ENCODE peak calls at places on chromosomes 12 and 14, in seven cellular contexts. One of them, this sample, is unnamed.

GRCh38 chr12:101597164-101597563 is 2.4 kb downstream of the MYBPC1 start:
- DNase-seq in tibial artery: no peak
- DNase-seq in renal cortical epithelial cell: no peak
- DNase-seq in activated CD8-positive, alpha-beta T cell treated with anti-CD3 and anti-CD28 coated beads, Interleukin-2, amount 10 ng/mL, durations not matched to agents 7 days and 5 days: no peak
- DNase-seq in heart right ventricle: no peak
- DNase-seq in effector CD4-positive, alpha-beta T cell: no peak
- DNase-seq in NCI-H1092: no peak
- DNase-seq in this sample: no peak

GRCh38 chr14:104547998-104548700 is 31.4 kb upstream of the C14orf180 start:
- DNase-seq in tibial artery: no peak
- DNase-seq in renal cortical epithelial cell: no peak
- DNase-seq in activated CD8-positive, alpha-beta T cell treated with anti-CD3 and anti-CD28 coated beads, Interleukin-2, amount 10 ng/mL, durations not matched to agents 7 days and 5 days: no peak
- DNase-seq in heart right ventricle: no peak
- DNase-seq in effector CD4-positive, alpha-beta T cell: no peak
- DNase-seq in NCI-H1092: no peak
- DNase-seq in this sample: no peak

GRCh38 chr14:92460916-92461579 is 52.5 kb upstream of the RIN3 start:
- DNase-seq in tibial artery: peak
- DNase-seq in renal cortical epithelial cell: no peak
- DNase-seq in activated CD8-positive, alpha-beta T cell treated with anti-CD3 and anti-CD28 coated beads, Interleukin-2, amount 10 ng/mL, durations not matched to agents 7 days and 5 days: no peak
- DNase-seq in heart right ventricle: peak
- DNase-seq in effector CD4-positive, alpha-beta T cell: no peak
- DNase-seq in NCI-H1092: no peak
- DNase-seq in this sample: peak

GRCh38 chr14:95396221-95396620 is 76.5 kb upstream of the CLMN start:
- DNase-seq in tibial artery: no peak
- DNase-seq in renal cortical epithelial cell: no peak
- DNase-seq in activated CD8-positive, alpha-beta T cell treated with anti-CD3 and anti-CD28 coated beads, Interleukin-2, amount 10 ng/mL, durations not matched to agents 7 days and 5 days: no peak
- DNase-seq in heart right ventricle: no peak
- DNase-seq in effector CD4-positive, alpha-beta T cell: no peak
- DNase-seq in NCI-H1092: no peak
- DNase-seq in this sample: no peak

GRCh38 chr12:100858658-100859057 is 64.1 kb downstream of the ANO4 start:
- DNase-seq in tibial artery: no peak
- DNase-seq in renal cortical epithelial cell: no peak
- DNase-seq in activated CD8-positive, alpha-beta T cell treated with anti-CD3 and anti-CD28 coated beads, Interleukin-2, amount 10 ng/mL, durations not matched to agents 7 days and 5 days: no peak
- DNase-seq in heart right ventricle: no peak
- DNase-seq in effector CD4-positive, alpha-beta T cell: no peak
- DNase-seq in NCI-H1092: no peak
- DNase-seq in this sample: no peak

GRCh38 chr14:20667957-20668356 is 16.4 kb upstream of the RNASE4 start:
- DNase-seq in tibial artery: no peak
- DNase-seq in renal cortical epithelial cell: no peak
- DNase-seq in activated CD8-positive, alpha-beta T cell treated with anti-CD3 and anti-CD28 coated beads, Interleukin-2, amount 10 ng/mL, durations not matched to agents 7 days and 5 days: peak
- DNase-seq in heart right ventricle: no peak
- DNase-seq in effector CD4-positive, alpha-beta T cell: no peak
- DNase-seq in NCI-H1092: no peak
- DNase-seq in this sample: no peak

GRCh38 chr12:84653482-84653881 is 259.1 kb downstream of the SLC6A15 start:
- DNase-seq in tibial artery: no peak
- DNase-seq in renal cortical epithelial cell: no peak
- DNase-seq in activated CD8-positive, alpha-beta T cell treated with anti-CD3 and anti-CD28 coated beads, Interleukin-2, amount 10 ng/mL, durations not matched to agents 7 days and 5 days: no peak
- DNase-seq in heart right ventricle: no peak
- DNase-seq in effector CD4-positive, alpha-beta T cell: no peak
- DNase-seq in NCI-H1092: no peak
- DNase-seq in this sample: no peak

GRCh38 chr12:94740601-94741362 is 90.4 kb upstream of the TMCC3 start:
- DNase-seq in tibial artery: no peak
- DNase-seq in renal cortical epithelial cell: no peak
- DNase-seq in activated CD8-positive, alpha-beta T cell treated with anti-CD3 and anti-CD28 coated beads, Interleukin-2, amount 10 ng/mL, durations not matched to agents 7 days and 5 days: no peak
- DNase-seq in heart right ventricle: no peak
- DNase-seq in effector CD4-positive, alpha-beta T cell: no peak
- DNase-seq in NCI-H1092: no peak
- DNase-seq in this sample: no peak

GRCh38 chr12:110930348-110931314 is 10.3 kb upstream of the MYL2 start:
- DNase-seq in tibial artery: no peak
- DNase-seq in renal cortical epithelial cell: no peak
- DNase-seq in activated CD8-positive, alpha-beta T cell treated with anti-CD3 and anti-CD28 coated beads, Interleukin-2, amount 10 ng/mL, durations not matched to agents 7 days and 5 days: no peak
- DNase-seq in heart right ventricle: no peak
- DNase-seq in effector CD4-positive, alpha-beta T cell: no peak
- DNase-seq in NCI-H1092: no peak
- DNase-seq in this sample: no peak

GRCh38 chr14:26415618-26416123 is 182.2 kb downstream of the NOVA1 start:
- DNase-seq in tibial artery: peak
- DNase-seq in renal cortical epithelial cell: peak
- DNase-seq in activated CD8-positive, alpha-beta T cell treated with anti-CD3 and anti-CD28 coated beads, Interleukin-2, amount 10 ng/mL, durations not matched to agents 7 days and 5 days: no peak
- DNase-seq in heart right ventricle: no peak
- DNase-seq in effector CD4-positive, alpha-beta T cell: no peak
- DNase-seq in NCI-H1092: no peak
- DNase-seq in this sample: no peak

GRCh38 chr14:63777024-63777423 is 49.2 kb upstream of the SGPP1 start:
- DNase-seq in tibial artery: no peak
- DNase-seq in renal cortical epithelial cell: peak
- DNase-seq in activated CD8-positive, alpha-beta T cell treated with anti-CD3 and anti-CD28 coated beads, Interleukin-2, amount 10 ng/mL, durations not matched to agents 7 days and 5 days: no peak
- DNase-seq in heart right ventricle: no peak
- DNase-seq in effector CD4-positive, alpha-beta T cell: no peak
- DNase-seq in NCI-H1092: no peak
- DNase-seq in this sample: no peak

GRCh38 chr12:62588916-62589315 is 122.3 kb downstream of the MON2 start:
- DNase-seq in tibial artery: no peak
- DNase-seq in renal cortical epithelial cell: no peak
- DNase-seq in activated CD8-positive, alpha-beta T cell treated with anti-CD3 and anti-CD28 coated beads, Interleukin-2, amount 10 ng/mL, durations not matched to agents 7 days and 5 days: no peak
- DNase-seq in heart right ventricle: no peak
- DNase-seq in effector CD4-positive, alpha-beta T cell: no peak
- DNase-seq in NCI-H1092: no peak
- DNase-seq in this sample: no peak

GRCh38 chr14:75832621-75833297 is 149.0 kb downstream of the TGFB3 start:
- DNase-seq in tibial artery: no peak
- DNase-seq in renal cortical epithelial cell: no peak
- DNase-seq in activated CD8-positive, alpha-beta T cell treated with anti-CD3 and anti-CD28 coated beads, Interleukin-2, amount 10 ng/mL, durations not matched to agents 7 days and 5 days: no peak
- DNase-seq in heart right ventricle: no peak
- DNase-seq in effector CD4-positive, alpha-beta T cell: no peak
- DNase-seq in NCI-H1092: no peak
- DNase-seq in this sample: no peak

GRCh38 chr14:105537580-105538474 is 11.4 kb downstream of the TMEM121 start:
- DNase-seq in tibial artery: no peak
- DNase-seq in renal cortical epithelial cell: no peak
- DNase-seq in activated CD8-positive, alpha-beta T cell treated with anti-CD3 and anti-CD28 coated beads, Interleukin-2, amount 10 ng/mL, durations not matched to agents 7 days and 5 days: peak
- DNase-seq in heart right ventricle: peak
- DNase-seq in effector CD4-positive, alpha-beta T cell: peak
- DNase-seq in NCI-H1092: peak
- DNase-seq in this sample: peak

GRCh38 chr14:76967788-76968187 is 60.7 kb downstream of the IRF2BPL start:
- DNase-seq in tibial artery: no peak
- DNase-seq in renal cortical epithelial cell: no peak
- DNase-seq in activated CD8-positive, alpha-beta T cell treated with anti-CD3 and anti-CD28 coated beads, Interleukin-2, amount 10 ng/mL, durations not matched to agents 7 days and 5 days: no peak
- DNase-seq in heart right ventricle: no peak
- DNase-seq in effector CD4-positive, alpha-beta T cell: no peak
- DNase-seq in NCI-H1092: no peak
- DNase-seq in this sample: no peak

GRCh38 chr12:116529048-116529447 is 30.1 kb upstream of the MAP1LC3B2 start:
- DNase-seq in tibial artery: no peak
- DNase-seq in renal cortical epithelial cell: peak
- DNase-seq in activated CD8-positive, alpha-beta T cell treated with anti-CD3 and anti-CD28 coated beads, Interleukin-2, amount 10 ng/mL, durations not matched to agents 7 days and 5 days: no peak
- DNase-seq in heart right ventricle: no peak
- DNase-seq in effector CD4-positive, alpha-beta T cell: no peak
- DNase-seq in NCI-H1092: no peak
- DNase-seq in this sample: no peak

GRCh38 chr12:91040356-91040755 is 17.5 kb downstream of the KERA start:
- DNase-seq in tibial artery: no peak
- DNase-seq in renal cortical epithelial cell: peak
- DNase-seq in activated CD8-positive, alpha-beta T cell treated with anti-CD3 and anti-CD28 coated beads, Interleukin-2, amount 10 ng/mL, durations not matched to agents 7 days and 5 days: no peak
- DNase-seq in heart right ventricle: no peak
- DNase-seq in effector CD4-positive, alpha-beta T cell: no peak
- DNase-seq in NCI-H1092: no peak
- DNase-seq in this sample: no peak

GRCh38 chr12:9064815-9065606 is 50.7 kb downstream of the A2M start:
- DNase-seq in tibial artery: peak
- DNase-seq in renal cortical epithelial cell: peak
- DNase-seq in activated CD8-positive, alpha-beta T cell treated with anti-CD3 and anti-CD28 coated beads, Interleukin-2, amount 10 ng/mL, durations not matched to agents 7 days and 5 days: no peak
- DNase-seq in heart right ventricle: peak
- DNase-seq in effector CD4-positive, alpha-beta T cell: no peak
- DNase-seq in NCI-H1092: no peak
- DNase-seq in this sample: peak

GRCh38 chr14:36176524-36176923 is at the start of gene PTCSC3:
- DNase-seq in tibial artery: no peak
- DNase-seq in renal cortical epithelial cell: peak
- DNase-seq in activated CD8-positive, alpha-beta T cell treated with anti-CD3 and anti-CD28 coated beads, Interleukin-2, amount 10 ng/mL, durations not matched to agents 7 days and 5 days: no peak
- DNase-seq in heart right ventricle: no peak
- DNase-seq in effector CD4-positive, alpha-beta T cell: no peak
- DNase-seq in NCI-H1092: no peak
- DNase-seq in this sample: no peak

GRCh38 chr14:34365309-34365915 is 96.6 kb downstream of the SPTSSA start:
- DNase-seq in tibial artery: no peak
- DNase-seq in renal cortical epithelial cell: peak
- DNase-seq in activated CD8-positive, alpha-beta T cell treated with anti-CD3 and anti-CD28 coated beads, Interleukin-2, amount 10 ng/mL, durations not matched to agents 7 days and 5 days: no peak
- DNase-seq in heart right ventricle: no peak
- DNase-seq in effector CD4-positive, alpha-beta T cell: no peak
- DNase-seq in NCI-H1092: no peak
- DNase-seq in this sample: no peak

GRCh38 chr12:9039397-9039977 is 50.1 kb downstream of the KLRG1 start:
- DNase-seq in tibial artery: no peak
- DNase-seq in renal cortical epithelial cell: peak
- DNase-seq in activated CD8-positive, alpha-beta T cell treated with anti-CD3 and anti-CD28 coated beads, Interleukin-2, amount 10 ng/mL, durations not matched to agents 7 days and 5 days: peak
- DNase-seq in heart right ventricle: no peak
- DNase-seq in effector CD4-positive, alpha-beta T cell: peak
- DNase-seq in NCI-H1092: peak
- DNase-seq in this sample: no peak

GRCh38 chr12:75766263-75767160 is 255.1 kb upstream of the KRR1 start:
- DNase-seq in tibial artery: no peak
- DNase-seq in renal cortical epithelial cell: peak
- DNase-seq in activated CD8-positive, alpha-beta T cell treated with anti-CD3 and anti-CD28 coated beads, Interleukin-2, amount 10 ng/mL, durations not matched to agents 7 days and 5 days: no peak
- DNase-seq in heart right ventricle: no peak
- DNase-seq in effector CD4-positive, alpha-beta T cell: no peak
- DNase-seq in NCI-H1092: no peak
- DNase-seq in this sample: no peak

GRCh38 chr12:113684053-113684907 is 212.6 kb upstream of the LHX5 start:
- DNase-seq in tibial artery: no peak
- DNase-seq in renal cortical epithelial cell: no peak
- DNase-seq in activated CD8-positive, alpha-beta T cell treated with anti-CD3 and anti-CD28 coated beads, Interleukin-2, amount 10 ng/mL, durations not matched to agents 7 days and 5 days: no peak
- DNase-seq in heart right ventricle: no peak
- DNase-seq in effector CD4-positive, alpha-beta T cell: no peak
- DNase-seq in NCI-H1092: no peak
- DNase-seq in this sample: no peak

GRCh38 chr12:57695770-57696432 is 2.0 kb downstream of the OS9 start:
- DNase-seq in tibial artery: no peak
- DNase-seq in renal cortical epithelial cell: no peak
- DNase-seq in activated CD8-positive, alpha-beta T cell treated with anti-CD3 and anti-CD28 coated beads, Interleukin-2, amount 10 ng/mL, durations not matched to agents 7 days and 5 days: no peak
- DNase-seq in heart right ventricle: no peak
- DNase-seq in effector CD4-positive, alpha-beta T cell: no peak
- DNase-seq in NCI-H1092: no peak
- DNase-seq in this sample: no peak

GRCh38 chr14:104386281-104386841 is 193.2 kb upstream of the C14orf180 start:
- DNase-seq in tibial artery: peak
- DNase-seq in renal cortical epithelial cell: no peak
- DNase-seq in activated CD8-positive, alpha-beta T cell treated with anti-CD3 and anti-CD28 coated beads, Interleukin-2, amount 10 ng/mL, durations not matched to agents 7 days and 5 days: no peak
- DNase-seq in heart right ventricle: no peak
- DNase-seq in effector CD4-positive, alpha-beta T cell: no peak
- DNase-seq in NCI-H1092: no peak
- DNase-seq in this sample: no peak

GRCh38 chr14:68807148-68807600 is 14.3 kb upstream of the ZFP36L1 start:
- DNase-seq in tibial artery: peak
- DNase-seq in renal cortical epithelial cell: peak
- DNase-seq in activated CD8-positive, alpha-beta T cell treated with anti-CD3 and anti-CD28 coated beads, Interleukin-2, amount 10 ng/mL, durations not matched to agents 7 days and 5 days: no peak
- DNase-seq in heart right ventricle: peak
- DNase-seq in effector CD4-positive, alpha-beta T cell: no peak
- DNase-seq in NCI-H1092: no peak
- DNase-seq in this sample: peak

GRCh38 chr12:3313655-3314305 is 177.2 kb upstream of the PRMT8 start:
- DNase-seq in tibial artery: no peak
- DNase-seq in renal cortical epithelial cell: no peak
- DNase-seq in activated CD8-positive, alpha-beta T cell treated with anti-CD3 and anti-CD28 coated beads, Interleukin-2, amount 10 ng/mL, durations not matched to agents 7 days and 5 days: peak
- DNase-seq in heart right ventricle: no peak
- DNase-seq in effector CD4-positive, alpha-beta T cell: no peak
- DNase-seq in NCI-H1092: peak
- DNase-seq in this sample: no peak

GRCh38 chr14:102140027-102140749 is 491 bp downstream of the WDR20 start:
- DNase-seq in tibial artery: peak
- DNase-seq in renal cortical epithelial cell: no peak
- DNase-seq in activated CD8-positive, alpha-beta T cell treated with anti-CD3 and anti-CD28 coated beads, Interleukin-2, amount 10 ng/mL, durations not matched to agents 7 days and 5 days: peak
- DNase-seq in heart right ventricle: no peak
- DNase-seq in effector CD4-positive, alpha-beta T cell: peak
- DNase-seq in NCI-H1092: no peak
- DNase-seq in this sample: peak

GRCh38 chr12:92363295-92364146 is 217.9 kb upstream of the BTG1 start:
- DNase-seq in tibial artery: peak
- DNase-seq in renal cortical epithelial cell: no peak
- DNase-seq in activated CD8-positive, alpha-beta T cell treated with anti-CD3 and anti-CD28 coated beads, Interleukin-2, amount 10 ng/mL, durations not matched to agents 7 days and 5 days: peak
- DNase-seq in heart right ventricle: peak
- DNase-seq in effector CD4-positive, alpha-beta T cell: peak
- DNase-seq in NCI-H1092: no peak
- DNase-seq in this sample: peak

GRCh38 chr12:12010277-12011031 is 60.3 kb upstream of the BCL2L14 start:
- DNase-seq in tibial artery: peak
- DNase-seq in renal cortical epithelial cell: peak
- DNase-seq in activated CD8-positive, alpha-beta T cell treated with anti-CD3 and anti-CD28 coated beads, Interleukin-2, amount 10 ng/mL, durations not matched to agents 7 days and 5 days: peak
- DNase-seq in heart right ventricle: peak
- DNase-seq in effector CD4-positive, alpha-beta T cell: peak
- DNase-seq in NCI-H1092: no peak
- DNase-seq in this sample: peak

GRCh38 chr14:76956253-76957090 is 72.0 kb downstream of the IRF2BPL start:
- DNase-seq in tibial artery: peak
- DNase-seq in renal cortical epithelial cell: peak
- DNase-seq in activated CD8-positive, alpha-beta T cell treated with anti-CD3 and anti-CD28 coated beads, Interleukin-2, amount 10 ng/mL, durations not matched to agents 7 days and 5 days: peak
- DNase-seq in heart right ventricle: peak
- DNase-seq in effector CD4-positive, alpha-beta T cell: peak
- DNase-seq in NCI-H1092: peak
- DNase-seq in this sample: peak

GRCh38 chr12:105805730-105806390 is 332.9 kb downstream of the NUAK1 start:
- DNase-seq in tibial artery: no peak
- DNase-seq in renal cortical epithelial cell: no peak
- DNase-seq in activated CD8-positive, alpha-beta T cell treated with anti-CD3 and anti-CD28 coated beads, Interleukin-2, amount 10 ng/mL, durations not matched to agents 7 days and 5 days: no peak
- DNase-seq in heart right ventricle: peak
- DNase-seq in effector CD4-positive, alpha-beta T cell: no peak
- DNase-seq in NCI-H1092: no peak
- DNase-seq in this sample: no peak

GRCh38 chr12:6826734-6827436 is 1.3 kb upstream of the P3H3 start:
- DNase-seq in tibial artery: no peak
- DNase-seq in renal cortical epithelial cell: no peak
- DNase-seq in activated CD8-positive, alpha-beta T cell treated with anti-CD3 and anti-CD28 coated beads, Interleukin-2, amount 10 ng/mL, durations not matched to agents 7 days and 5 days: no peak
- DNase-seq in heart right ventricle: no peak
- DNase-seq in effector CD4-positive, alpha-beta T cell: no peak
- DNase-seq in NCI-H1092: no peak
- DNase-seq in this sample: no peak

GRCh38 chr14:90087433-90087832 is 25.6 kb downstream of the KCNK13 start:
- DNase-seq in tibial artery: peak
- DNase-seq in renal cortical epithelial cell: peak
- DNase-seq in activated CD8-positive, alpha-beta T cell treated with anti-CD3 and anti-CD28 coated beads, Interleukin-2, amount 10 ng/mL, durations not matched to agents 7 days and 5 days: no peak
- DNase-seq in heart right ventricle: peak
- DNase-seq in effector CD4-positive, alpha-beta T cell: no peak
- DNase-seq in NCI-H1092: no peak
- DNase-seq in this sample: peak

GRCh38 chr14:39276005-39276404 is 42.3 kb downstream of the MIA2 start:
- DNase-seq in tibial artery: no peak
- DNase-seq in renal cortical epithelial cell: no peak
- DNase-seq in activated CD8-positive, alpha-beta T cell treated with anti-CD3 and anti-CD28 coated beads, Interleukin-2, amount 10 ng/mL, durations not matched to agents 7 days and 5 days: no peak
- DNase-seq in heart right ventricle: no peak
- DNase-seq in effector CD4-positive, alpha-beta T cell: no peak
- DNase-seq in NCI-H1092: no peak
- DNase-seq in this sample: no peak

GRCh38 chr14:90649557-90650135 is 166.6 kb downstream of the TTC7B start:
- DNase-seq in tibial artery: no peak
- DNase-seq in renal cortical epithelial cell: no peak
- DNase-seq in activated CD8-positive, alpha-beta T cell treated with anti-CD3 and anti-CD28 coated beads, Interleukin-2, amount 10 ng/mL, durations not matched to agents 7 days and 5 days: no peak
- DNase-seq in heart right ventricle: no peak
- DNase-seq in effector CD4-positive, alpha-beta T cell: no peak
- DNase-seq in NCI-H1092: no peak
- DNase-seq in this sample: no peak

This sample was measured in left ventricle myocardium inferior.